ENCODE peak calls at places on chromosome 2, in ten cellular contexts. W, D, Y, B, Q, C, I, S, O and M are unnamed samples.

GRCh38 chr2:467543-467891 is 179.6 kb upstream of the ALKAL2 start:
- DNase-seq in W (no peak), D (no peak), Y (no peak), B (no peak), Q (no peak), C (no peak), I (no peak), S (no peak), O (no peak), M (no peak)

GRCh38 chr2:46438794-46439193 is 40.6 kb upstream of the TMEM247 start:
- DNase-seq in W (no peak), D (no peak), Y (no peak), B (no peak), Q (no peak), C (no peak), I (no peak), S (no peak), O (no peak), M (no peak)

GRCh38 chr2:72946466-72946865 is 29.1 kb downstream of the EMX1 start:
- DNase-seq in W (no peak), D (no peak), Y (no peak), B (no peak), Q (no peak), C (no peak), I (no peak), S (no peak), O (no peak), M (no peak)

GRCh38 chr2:9555338-9556120 is at the start of gene ADAM17:
- DNase-seq in W (peak), D (peak), Y (peak), B (peak), Q (peak), C (peak), I (peak), S (peak), O (peak), M (peak)

GRCh38 chr2:105526000-105526925 is 127.4 kb upstream of the FHL2 start:
- DNase-seq in W (no peak), D (no peak), Y (no peak), B (no peak), Q (no peak), C (no peak), I (no peak), S (no peak), O (no peak), M (no peak)

GRCh38 chr2:26312471-26312870 is 33.5 kb upstream of the SELENOI start:
- DNase-seq in W (no peak), D (no peak), Y (no peak), B (no peak), Q (no peak), C (no peak), I (no peak), S (no peak), O (no peak), M (no peak)

GRCh38 chr2:128782411-128783192 is 463.9 kb upstream of the HS6ST1 start:
- DNase-seq in W (no peak), D (peak), Y (no peak), B (no peak), Q (no peak), C (peak), I (no peak), S (no peak), O (no peak), M (no peak)

GRCh38 chr2:173884403-173884802 is 80.8 kb downstream of the SP3 start:
- DNase-seq in W (peak), D (peak), Y (no peak), B (peak), Q (peak), C (peak), I (no peak), S (peak), O (peak), M (peak)

GRCh38 chr2:44560352-44560751 is 198.6 kb downstream of the CAMKMT start:
- DNase-seq in W (no peak), D (no peak), Y (no peak), B (no peak), Q (no peak), C (no peak), I (no peak), S (no peak), O (no peak), M (no peak)

GRCh38 chr2:220167956-220168355 is 540.5 kb downstream of the SLC4A3 start:
- DNase-seq in W (no peak), D (no peak), Y (no peak), B (no peak), Q (no peak), C (no peak), I (no peak), S (no peak), O (no peak), M (no peak)

GRCh38 chr2:170163666-170164065 is 14.3 kb upstream of the MYO3B start:
- DNase-seq in W (no peak), D (no peak), Y (no peak), B (no peak), Q (no peak), C (no peak), I (no peak), S (no peak), O (no peak), M (no peak)

DNA sequence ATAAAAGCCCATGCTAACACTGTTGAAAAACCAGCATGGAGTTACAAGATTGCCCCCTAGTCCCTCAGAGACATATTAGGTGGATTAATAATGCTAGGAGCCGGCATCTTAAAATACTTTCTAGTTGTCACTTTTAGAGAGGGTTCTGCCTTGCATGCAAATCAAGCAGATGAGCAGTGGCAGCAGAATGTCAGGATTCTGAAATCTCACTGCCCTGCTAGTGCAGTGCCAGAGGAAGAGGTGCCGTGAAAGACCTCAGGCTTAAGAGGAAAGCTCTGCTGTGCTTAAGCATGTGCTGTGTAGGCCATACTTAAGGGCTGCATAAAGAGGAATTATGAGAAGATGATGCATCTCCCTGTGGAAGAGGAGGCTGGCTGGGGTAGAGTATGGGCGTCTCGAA is 132.1 kb downstream of the EVA1A start:
- DNase-seq in W (no peak), D (no peak), Y (no peak), B (no peak), Q (no peak), C (no peak), I (no peak), S (no peak), O (no peak), M (no peak)
- TF ChIP-seq POLR2A in W (no peak), D (no peak), Y (no peak), B (no peak), Q (no peak), C (no peak), I (no peak), S (no peak), O (no peak), M (no peak)

GRCh38 chr2:206354129-206354528 is 79.7 kb downstream of the ZDBF2 start:
- DNase-seq in W (no peak), D (no peak), Y (no peak), B (no peak), Q (no peak), C (no peak), I (no peak), S (no peak), O (no peak), M (no peak)

GRCh38 chr2:206349375-206349774 is 74.9 kb downstream of the ZDBF2 start:
- DNase-seq in W (no peak), D (no peak), Y (no peak), B (no peak), Q (no peak), C (no peak), I (no peak), S (no peak), O (no peak), M (no peak)

DNA sequence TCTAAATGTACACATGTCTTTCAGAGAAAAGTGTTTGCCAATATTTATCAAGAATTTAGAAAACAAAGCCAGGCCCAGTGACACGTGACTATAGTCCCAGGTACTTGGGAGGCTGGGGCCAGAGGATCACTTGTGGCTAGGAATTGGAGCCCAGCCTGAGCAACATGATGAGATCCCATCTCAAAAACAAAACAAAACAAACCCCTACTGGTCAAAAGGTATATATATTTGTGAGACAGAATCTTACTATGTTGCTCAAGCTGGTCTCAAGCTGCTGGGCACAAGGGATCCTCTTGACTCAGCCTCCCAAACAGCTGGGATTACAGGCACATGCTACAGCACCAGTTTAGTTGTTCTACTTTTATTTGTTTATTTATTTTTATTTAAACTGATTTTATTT is 79.2 kb downstream of the ZDBF2 start:
- DNase-seq in W (no peak), D (no peak), Y (no peak), B (no peak), Q (no peak), C (no peak), I (no peak), S (no peak), O (no peak), M (no peak)
- TF ChIP-seq CTCF in W (no peak), D (no peak), Y (no peak), B (no peak), Q (no peak), C (no peak), I (no peak), S (no peak), O (no peak), M (no peak)

GRCh38 chr2:142259356-142259755 is 128.5 kb upstream of the LRP1B start:
- DNase-seq in W (no peak), D (no peak), Y (no peak), B (no peak), Q (no peak), C (no peak), I (no peak), S (no peak), O (no peak), M (no peak)

GRCh38 chr2:142254057-142254456 is 123.2 kb upstream of the LRP1B start:
- DNase-seq in W (no peak), D (no peak), Y (no peak), B (no peak), Q (no peak), C (no peak), I (no peak), S (no peak), O (no peak), M (no peak)
- TF ChIP-seq POLR2A in W (no peak), D (no peak), Y (no peak), B (no peak), Q (no peak), C (no peak), I (no peak), S (no peak), O (no peak), M (no peak)

GRCh38 chr2:155218945-155219344 is 520.5 kb downstream of the KCNJ3 start:
- DNase-seq in W (no peak), D (no peak), Y (no peak), B (no peak), Q (no peak), C (no peak), I (no peak), S (no peak), O (no peak), M (no peak)

GRCh38 chr2:155218292-155218924 is 519.9 kb downstream of the KCNJ3 start:
- DNase-seq in W (no peak), D (no peak), Y (no peak), B (no peak), Q (no peak), C (no peak), I (no peak), S (no peak), O (no peak), M (no peak)

DNA sequence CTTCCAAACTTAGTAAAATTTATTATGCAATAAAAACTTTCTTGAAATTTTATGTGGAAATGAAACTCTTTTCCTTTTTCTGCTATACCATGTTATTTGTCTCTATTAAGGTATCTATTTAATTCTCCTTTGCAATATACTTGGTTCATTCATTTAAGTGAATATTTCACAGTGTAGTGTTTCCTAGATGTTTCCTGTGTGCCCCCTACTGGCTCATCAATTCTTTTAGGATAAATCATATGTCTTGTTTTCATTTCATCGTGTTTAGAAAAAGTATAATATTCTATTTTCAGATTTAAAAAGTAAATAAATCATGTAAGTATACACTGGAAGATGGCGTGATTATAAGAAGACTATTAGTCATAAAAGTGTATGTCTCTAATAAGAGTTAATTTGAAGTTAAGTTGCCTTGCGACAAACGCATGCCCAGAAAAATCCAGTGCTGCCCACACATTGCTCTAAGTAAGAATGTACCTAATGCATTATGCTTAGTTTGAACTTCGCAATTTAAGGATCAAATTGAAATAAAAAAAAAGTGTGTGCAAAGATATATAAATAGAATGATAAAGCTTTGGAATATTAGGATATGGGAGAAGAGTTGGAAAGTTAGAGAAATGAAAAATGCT is 525.4 kb downstream of the KCNJ3 start:
- DNase-seq in W (no peak), D (no peak), Y (no peak), B (no peak), Q (no peak), C (no peak), I (peak), S (no peak), O (peak), M (no peak)
- TF ChIP-seq CTCF in W (no peak), D (no peak), Y (no peak), B (peak), Q (peak), C (no peak), I (peak), S (no peak), O (peak), M (peak)

DNA sequence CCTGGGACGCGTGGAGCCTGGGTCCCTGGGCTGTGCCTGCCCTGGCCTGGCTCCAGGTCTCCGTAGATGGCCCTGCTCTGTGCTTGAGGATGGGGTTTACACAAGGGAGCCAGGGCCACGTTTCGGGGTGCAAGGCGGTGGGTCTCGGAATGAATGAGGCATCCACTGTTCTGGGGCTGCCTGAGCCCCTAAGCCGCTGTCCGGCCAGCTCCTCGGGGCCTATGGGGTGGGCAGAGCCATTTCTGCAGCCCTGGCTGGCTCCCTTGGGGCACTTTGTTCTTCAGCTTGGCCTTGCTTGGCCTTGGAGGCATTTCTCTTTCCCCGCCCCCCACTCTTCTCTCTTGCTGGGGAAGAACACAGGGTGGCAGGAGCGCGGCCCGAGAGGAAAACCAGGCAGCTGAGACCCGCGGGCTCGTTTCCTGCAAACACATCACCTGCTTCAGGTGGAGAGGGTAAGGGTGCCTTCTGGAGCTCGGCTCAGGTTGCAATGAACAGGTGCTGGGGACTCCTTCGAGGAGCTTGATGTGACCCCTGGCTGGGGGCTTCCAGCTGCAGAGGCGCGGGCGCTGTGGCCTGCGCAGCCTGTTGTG is 29.2 kb downstream of the RTP5 start:
- DNase-seq in W (peak), D (peak), Y (no peak), B (no peak), Q (no peak), C (peak), I (no peak), S (no peak), O (peak), M (no peak)
- TF ChIP-seq POLR2A in W (no peak), D (no peak), Y (no peak), B (no peak), Q (no peak), C (no peak), I (no peak), S (no peak), O (no peak), M (no peak)

GRCh38 chr2:231931481-231931915 is 5.3 kb upstream of the NPPC start:
- DNase-seq in W (peak), D (no peak), Y (no peak), B (no peak), Q (no peak), C (no peak), I (no peak), S (no peak), O (no peak), M (no peak)

GRCh38 chr2:231928901-231929725 is 2.9 kb upstream of the NPPC start:
- DNase-seq in W (no peak), D (peak), Y (no peak), B (no peak), Q (no peak), C (peak), I (no peak), S (no peak), O (no peak), M (no peak)

GRCh38 chr2:231930601-231931281 is 4.5 kb upstream of the NPPC start:
- DNase-seq in W (peak), D (no peak), Y (no peak), B (no peak), Q (no peak), C (peak), I (no peak), S (no peak), O (no peak), M (no peak)

GRCh38 chr2:231928481-231928880 is 2.3 kb upstream of the NPPC start:
- DNase-seq in W (no peak), D (peak), Y (no peak), B (no peak), Q (no peak), C (peak), I (no peak), S (no peak), O (no peak), M (no peak)

GRCh38 chr2:231929961-231930600 is 3.9 kb upstream of the NPPC start:
- DNase-seq in W (peak), D (no peak), Y (no peak), B (no peak), Q (peak), C (peak), I (peak), S (no peak), O (no peak), M (no peak)
- TF ChIP-seq CTCF in W (no peak), D (no peak), Y (no peak), B (no peak), Q (peak), C (no peak), I (peak), S (no peak), O (no peak), M (no peak)

GRCh38 chr2:70678576-70679143 is 89.3 kb downstream of the ADD2 start:
- DNase-seq in W (no peak), D (peak), Y (no peak), B (no peak), Q (no peak), C (no peak), I (no peak), S (no peak), O (no peak), M (peak)
- TF ChIP-seq POLR2A in W (no peak), D (no peak), Y (no peak), B (no peak), Q (no peak), C (no peak), I (no peak), S (no peak), O (no peak), M (no peak)

GRCh38 chr2:121297217-121297830 is 12.3 kb upstream of the TFCP2L1 start:
- DNase-seq in W (no peak), D (no peak), Y (no peak), B (no peak), Q (peak), C (no peak), I (peak), S (no peak), O (peak), M (no peak)
- TF ChIP-seq CTCF in W (no peak), D (peak), Y (no peak), B (peak), Q (peak), C (no peak), I (peak), S (peak), O (peak), M (peak)

GRCh38 chr2:230715201-230715600 is 2.6 kb downstream of the CAB39 start:
- DNase-seq in W (no peak), D (no peak), Y (no peak), B (no peak), Q (peak), C (no peak), I (no peak), S (no peak), O (no peak), M (no peak)

GRCh38 chr2:230711224-230711623 is 1.4 kb upstream of the CAB39 start:
- DNase-seq in W (no peak), D (peak), Y (peak), B (no peak), Q (no peak), C (no peak), I (no peak), S (no peak), O (peak), M (no peak)

GRCh38 chr2:230714122-230714453 is 1.4 kb downstream of the CAB39 start:
- DNase-seq in W (no peak), D (no peak), Y (no peak), B (no peak), Q (no peak), C (no peak), I (peak), S (no peak), O (peak), M (no peak)

GRCh38 chr2:230713331-230714121 is 884 bp downstream of the CAB39 start:
- DNase-seq in W (peak), D (peak), Y (peak), B (peak), Q (peak), C (no peak), I (no peak), S (no peak), O (peak), M (no peak)

GRCh38 chr2:230712443-230713330 is at the start of gene CAB39:
- DNase-seq in W (peak), D (peak), Y (peak), B (peak), Q (peak), C (peak), I (peak), S (peak), O (peak), M (peak)
- TF ChIP-seq POLR2A in W (peak), D (peak), Y (peak), B (peak), Q (peak), C (no peak), I (peak), S (peak), O (peak), M (peak)

DNA sequence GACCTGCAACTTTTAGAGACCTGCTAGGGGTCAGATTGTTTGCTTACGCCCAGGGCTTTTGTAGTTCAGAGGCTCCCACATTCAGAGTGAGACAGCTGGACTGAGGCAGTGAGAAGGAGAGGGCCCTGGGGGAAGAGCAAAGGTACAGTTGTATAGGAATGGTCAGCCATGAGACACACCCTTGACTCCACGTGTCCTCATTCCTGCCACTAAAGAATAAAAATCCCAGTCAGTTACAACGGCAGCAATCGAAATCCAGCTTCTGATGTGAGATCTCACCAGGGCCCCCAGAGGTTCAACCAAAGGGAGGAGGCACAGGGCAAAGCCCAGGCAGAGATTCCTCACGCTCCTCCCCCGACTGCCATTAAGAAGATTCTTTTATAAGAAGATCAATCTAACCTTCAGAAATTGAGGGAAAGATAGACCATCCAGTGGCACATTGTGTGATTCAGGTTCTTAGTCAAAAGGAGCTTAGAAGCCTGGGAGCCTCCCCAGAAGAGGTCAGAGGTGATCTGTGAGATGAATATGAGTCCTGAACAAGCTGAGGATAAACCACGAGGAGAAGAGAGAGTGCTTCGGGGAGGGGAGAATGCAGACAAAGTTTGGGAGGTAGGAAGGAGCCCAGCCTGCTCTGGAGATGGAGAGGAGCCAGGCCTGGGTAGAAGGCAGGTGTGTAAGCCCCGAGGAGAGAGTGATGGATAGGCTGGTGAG is 317.0 kb downstream of the CYP26B1 start:
- DNase-seq in W (no peak), D (no peak), Y (no peak), B (no peak), Q (no peak), C (no peak), I (no peak), S (no peak), O (no peak), M (no peak)
- TF ChIP-seq CTCF in W (no peak), D (no peak), Y (no peak), B (no peak), Q (no peak), C (no peak), I (no peak), S (no peak), O (no peak), M (no peak)